ENCODE peak calls at places on chromosome 4, in nine cellular contexts. One of them, this sample, is unnamed.

GRCh38 chr4:41933997-41934812 is 1.0 kb upstream of the TMEM33 start:
- DNase-seq in stomach: no peak
- DNase-seq in Peyer's patch: no peak
- DNase-seq in uterus: no peak
- DNase-seq in body of pancreas: peak
- DNase-seq in heart left ventricle: no peak
- DNase-seq in right lobe of liver: peak
- DNase-seq in ovary: no peak
- DNase-seq in IMR-90: no peak
- DNase-seq in this sample: no peak

GRCh38 chr4:68654946-68655721 is 15.3 kb downstream of the UGT2B15 start:
- DNase-seq in Peyer's patch: no peak
- DNase-seq in right lobe of liver: no peak
- DNase-seq in heart left ventricle: no peak
- DNase-seq in body of pancreas: no peak
- DNase-seq in uterus: no peak
- DNase-seq in ovary: no peak
- DNase-seq in stomach: no peak
- DNase-seq in IMR-90: no peak
- DNase-seq in this sample: no peak

GRCh38 chr4:53321151-53321987 is 44.5 kb downstream of the SCFD2 start:
- DNase-seq in Peyer's patch: no peak
- DNase-seq in stomach: no peak
- DNase-seq in body of pancreas: no peak
- DNase-seq in right lobe of liver: no peak
- DNase-seq in ovary: no peak
- DNase-seq in IMR-90: peak
- DNase-seq in heart left ventricle: no peak
- DNase-seq in uterus: no peak
- DNase-seq in this sample: no peak

GRCh38 chr4:47017494-47017893 is 13.9 kb upstream of the GABRB1 start:
- DNase-seq in uterus: no peak
- DNase-seq in right lobe of liver: no peak
- DNase-seq in ovary: no peak
- DNase-seq in Peyer's patch: no peak
- DNase-seq in body of pancreas: no peak
- DNase-seq in heart left ventricle: no peak
- DNase-seq in IMR-90: peak
- DNase-seq in stomach: no peak
- DNase-seq in this sample: no peak

GRCh38 chr4:53591372-53591892 is at the start of gene LNX1:
- DNase-seq in Peyer's patch: peak
- DNase-seq in heart left ventricle: no peak
- DNase-seq in right lobe of liver: peak
- DNase-seq in stomach: peak
- DNase-seq in ovary: no peak
- DNase-seq in body of pancreas: peak
- DNase-seq in IMR-90: no peak
- DNase-seq in uterus: no peak
- DNase-seq in this sample: peak

GRCh38 chr4:85777908-85778808 is 303.2 kb downstream of the ARHGAP24 start:
- DNase-seq in body of pancreas: no peak
- DNase-seq in stomach: no peak
- DNase-seq in right lobe of liver: no peak
- DNase-seq in Peyer's patch: no peak
- DNase-seq in heart left ventricle: no peak
- DNase-seq in uterus: no peak
- DNase-seq in IMR-90: no peak
- DNase-seq in ovary: no peak
- DNase-seq in this sample: no peak

GRCh38 chr4:73066928-73067327 is 2.6 kb downstream of the COX18 start:
- DNase-seq in stomach: no peak
- DNase-seq in ovary: no peak
- DNase-seq in heart left ventricle: no peak
- DNase-seq in right lobe of liver: no peak
- DNase-seq in IMR-90: no peak
- DNase-seq in Peyer's patch: no peak
- DNase-seq in body of pancreas: no peak
- DNase-seq in uterus: no peak
- DNase-seq in this sample: no peak

GRCh38 chr4:184167576-184167975 is 50.1 kb downstream of the ENPP6 start:
- DNase-seq in stomach: no peak
- DNase-seq in Peyer's patch: no peak
- DNase-seq in right lobe of liver: no peak
- DNase-seq in IMR-90: no peak
- DNase-seq in ovary: no peak
- DNase-seq in uterus: no peak
- DNase-seq in body of pancreas: no peak
- DNase-seq in heart left ventricle: no peak
- DNase-seq in this sample: no peak

GRCh38 chr4:3450643-3451042 is 8.9 kb downstream of the HGFAC start:
- DNase-seq in ovary: no peak
- DNase-seq in uterus: no peak
- DNase-seq in IMR-90: no peak
- DNase-seq in stomach: no peak
- DNase-seq in body of pancreas: no peak
- DNase-seq in heart left ventricle: no peak
- DNase-seq in right lobe of liver: no peak
- DNase-seq in Peyer's patch: no peak
- DNase-seq in this sample: no peak

GRCh38 chr4:40621592-40622512 is 7.8 kb downstream of the RBM47 start:
- DNase-seq in IMR-90: peak
- DNase-seq in heart left ventricle: peak
- DNase-seq in uterus: peak
- DNase-seq in body of pancreas: peak
- DNase-seq in stomach: peak
- DNase-seq in right lobe of liver: peak
- DNase-seq in ovary: peak
- DNase-seq in Peyer's patch: peak
- DNase-seq in this sample: peak

GRCh38 chr4:6473264-6474052 is 1.0 kb upstream of the PPP2R2C start:
- DNase-seq in right lobe of liver: no peak
- DNase-seq in uterus: no peak
- DNase-seq in ovary: no peak
- DNase-seq in stomach: no peak
- DNase-seq in Peyer's patch: no peak
- DNase-seq in IMR-90: no peak
- DNase-seq in body of pancreas: no peak
- DNase-seq in heart left ventricle: no peak
- DNase-seq in this sample: peak

GRCh38 chr4:74805601-74806000 is 11.3 kb upstream of the BTC start:
- DNase-seq in stomach: no peak
- DNase-seq in uterus: no peak
- DNase-seq in body of pancreas: no peak
- DNase-seq in Peyer's patch: no peak
- DNase-seq in IMR-90: peak
- DNase-seq in heart left ventricle: no peak
- DNase-seq in ovary: no peak
- DNase-seq in right lobe of liver: no peak
- DNase-seq in this sample: no peak

GRCh38 chr4:24778427-24779225 is 16.7 kb upstream of the SOD3 start:
- DNase-seq in IMR-90: peak
- DNase-seq in right lobe of liver: no peak
- DNase-seq in ovary: peak
- DNase-seq in Peyer's patch: no peak
- DNase-seq in body of pancreas: no peak
- DNase-seq in heart left ventricle: peak
- DNase-seq in uterus: peak
- DNase-seq in stomach: no peak
- DNase-seq in this sample: no peak

GRCh38 chr4:7043521-7044414 is 596 bp downstream of the TADA2B start:
- DNase-seq in uterus: peak
- DNase-seq in body of pancreas: peak
- DNase-seq in right lobe of liver: peak
- DNase-seq in Peyer's patch: peak
- DNase-seq in heart left ventricle: no peak
- DNase-seq in stomach: peak
- DNase-seq in ovary: peak
- DNase-seq in IMR-90: peak
- DNase-seq in this sample: peak

GRCh38 chr4:87451537-87451936 is 29.2 kb downstream of the NUDT9 start:
- DNase-seq in Peyer's patch: no peak
- DNase-seq in right lobe of liver: no peak
- DNase-seq in heart left ventricle: no peak
- DNase-seq in uterus: no peak
- DNase-seq in IMR-90: no peak
- DNase-seq in body of pancreas: no peak
- DNase-seq in stomach: no peak
- DNase-seq in ovary: no peak
- DNase-seq in this sample: no peak

GRCh38 chr4:151669990-151670389 is 90.8 kb downstream of the GATB start:
- DNase-seq in right lobe of liver: no peak
- DNase-seq in uterus: no peak
- DNase-seq in ovary: no peak
- DNase-seq in Peyer's patch: no peak
- DNase-seq in IMR-90: no peak
- DNase-seq in heart left ventricle: no peak
- DNase-seq in body of pancreas: no peak
- DNase-seq in stomach: no peak
- DNase-seq in this sample: no peak

GRCh38 chr4:163623787-163624186 is 129.3 kb downstream of the TMA16 start:
- DNase-seq in Peyer's patch: no peak
- DNase-seq in uterus: no peak
- DNase-seq in IMR-90: no peak
- DNase-seq in right lobe of liver: no peak
- DNase-seq in stomach: no peak
- DNase-seq in ovary: no peak
- DNase-seq in body of pancreas: no peak
- DNase-seq in heart left ventricle: no peak
- DNase-seq in this sample: no peak

GRCh38 chr4:83255584-83255983 is 29.0 kb downstream of the COQ2 start:
- DNase-seq in Peyer's patch: no peak
- DNase-seq in ovary: no peak
- DNase-seq in uterus: no peak
- DNase-seq in heart left ventricle: no peak
- DNase-seq in IMR-90: peak
- DNase-seq in stomach: no peak
- DNase-seq in body of pancreas: no peak
- DNase-seq in right lobe of liver: no peak
- DNase-seq in this sample: no peak

GRCh38 chr4:138835833-138836521 is 179.6 kb upstream of the NOCT start:
- DNase-seq in Peyer's patch: no peak
- DNase-seq in right lobe of liver: peak
- DNase-seq in stomach: no peak
- DNase-seq in ovary: no peak
- DNase-seq in heart left ventricle: peak
- DNase-seq in IMR-90: peak
- DNase-seq in body of pancreas: peak
- DNase-seq in uterus: no peak
- DNase-seq in this sample: no peak
- TF ChIP-seq CTCF in Peyer's patch: no peak
- TF ChIP-seq CTCF in right lobe of liver: no peak
- TF ChIP-seq CTCF in stomach: no peak
- TF ChIP-seq CTCF in ovary: no peak
- TF ChIP-seq CTCF in heart left ventricle: no peak
- TF ChIP-seq CTCF in IMR-90: peak
- TF ChIP-seq CTCF in body of pancreas: no peak
- TF ChIP-seq CTCF in uterus: no peak
- TF ChIP-seq CTCF in this sample: no peak

DNA sequence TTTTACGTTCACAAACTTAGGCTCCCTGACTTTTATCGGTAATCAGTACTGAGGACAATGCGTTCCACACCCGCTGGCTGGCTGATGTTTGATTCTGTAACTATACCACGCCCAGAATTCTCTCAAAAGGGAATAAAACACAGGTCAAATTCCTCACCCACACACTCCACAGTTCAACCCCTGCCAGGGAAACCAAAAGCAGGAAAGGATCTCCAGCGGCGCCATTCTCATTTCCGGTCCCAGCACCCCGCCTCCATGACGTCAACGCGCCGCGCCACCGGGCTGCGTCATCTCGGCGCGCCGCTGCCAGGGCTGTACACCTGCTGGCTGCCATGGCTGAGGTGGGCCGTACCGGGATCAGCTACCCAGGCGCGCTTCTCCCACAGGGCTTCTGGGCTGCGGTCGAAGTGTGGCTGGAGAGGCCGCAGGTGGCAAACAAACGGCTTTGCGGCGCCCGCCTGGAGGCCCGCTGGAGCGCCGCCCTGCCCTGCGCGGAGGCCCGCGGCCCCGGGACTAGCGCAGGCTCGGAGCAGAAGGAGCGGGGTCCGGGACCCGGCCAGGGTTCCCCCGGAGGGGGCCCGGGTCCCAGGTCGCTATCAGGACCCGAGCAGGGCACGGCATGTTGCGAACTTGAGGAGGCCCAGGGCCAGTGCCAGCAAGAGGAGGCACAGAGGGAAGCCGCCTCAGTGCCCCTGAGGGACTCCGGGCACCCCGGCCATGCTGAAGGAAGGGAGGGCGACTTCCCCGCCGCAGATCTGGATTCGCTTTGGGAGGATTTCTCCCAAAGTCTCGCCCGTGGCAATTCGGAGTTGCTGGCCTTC is at the start of the genes ACOX3 and TRMT44:
- DNase-seq in ovary: peak
- DNase-seq in stomach: peak
- DNase-seq in uterus: peak
- DNase-seq in heart left ventricle: peak
- DNase-seq in Peyer's patch: peak
- DNase-seq in IMR-90: peak
- DNase-seq in right lobe of liver: peak
- DNase-seq in body of pancreas: peak
- DNase-seq in this sample: peak
- TF ChIP-seq POLR2A in ovary: peak
- TF ChIP-seq POLR2A in stomach: no peak
- TF ChIP-seq POLR2A in uterus: peak
- TF ChIP-seq POLR2A in heart left ventricle: peak
- TF ChIP-seq POLR2A in Peyer's patch: peak
- TF ChIP-seq POLR2A in IMR-90: peak
- TF ChIP-seq POLR2A in right lobe of liver: peak
- TF ChIP-seq POLR2A in body of pancreas: peak
- TF ChIP-seq POLR2A in this sample: no peak

DNA sequence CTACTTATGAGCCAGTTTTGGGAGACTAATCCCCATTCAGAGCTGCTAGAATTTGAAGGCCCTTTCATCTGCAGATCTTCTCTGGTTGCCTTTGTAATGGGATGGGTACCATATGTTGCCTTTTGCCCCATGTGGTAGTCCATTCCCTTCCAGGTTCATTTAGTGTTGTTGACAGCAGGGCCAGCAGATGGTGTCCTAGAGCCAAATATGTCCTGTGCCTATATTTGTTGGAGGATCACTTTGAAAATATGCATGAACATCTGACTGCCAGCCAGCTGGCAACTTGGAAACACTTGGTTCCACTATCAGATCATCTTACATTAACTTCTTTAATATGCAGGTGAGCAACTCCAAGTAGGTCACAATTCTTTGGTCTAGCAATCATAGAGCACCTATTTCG is 30.4 kb downstream of the CFAP299 start:
- DNase-seq in heart left ventricle: peak
- DNase-seq in Peyer's patch: peak
- DNase-seq in uterus: no peak
- DNase-seq in right lobe of liver: no peak
- DNase-seq in ovary: no peak
- DNase-seq in IMR-90: peak
- DNase-seq in body of pancreas: peak
- DNase-seq in stomach: peak
- DNase-seq in this sample: peak
- TF ChIP-seq CTCF in heart left ventricle: peak
- TF ChIP-seq CTCF in Peyer's patch: peak
- TF ChIP-seq CTCF in uterus: no peak
- TF ChIP-seq CTCF in right lobe of liver: peak
- TF ChIP-seq CTCF in ovary: peak
- TF ChIP-seq CTCF in IMR-90: peak
- TF ChIP-seq CTCF in body of pancreas: peak
- TF ChIP-seq CTCF in stomach: peak
- TF ChIP-seq CTCF in this sample: no peak

GRCh38 chr4:19700951-19701350 is 550.8 kb upstream of the SLIT2 start:
- DNase-seq in right lobe of liver: no peak
- DNase-seq in ovary: no peak
- DNase-seq in uterus: no peak
- DNase-seq in Peyer's patch: no peak
- DNase-seq in heart left ventricle: no peak
- DNase-seq in stomach: no peak
- DNase-seq in IMR-90: peak
- DNase-seq in body of pancreas: no peak
- DNase-seq in this sample: no peak
- TF ChIP-seq POLR2A in right lobe of liver: no peak
- TF ChIP-seq POLR2A in ovary: no peak
- TF ChIP-seq POLR2A in uterus: no peak
- TF ChIP-seq POLR2A in Peyer's patch: no peak
- TF ChIP-seq POLR2A in heart left ventricle: no peak
- TF ChIP-seq POLR2A in stomach: no peak
- TF ChIP-seq POLR2A in IMR-90: no peak
- TF ChIP-seq POLR2A in body of pancreas: no peak
- TF ChIP-seq POLR2A in this sample: no peak